ENCODE peak calls at places on chromosomes 3 and 15, in seven cellular contexts. C, U, W, S, Y, M and N are unnamed samples.

GRCh38 chr15:80693682-80694623 is 1.2 kb upstream of the ABHD17C start:
- DNase-seq in U (no peak), S (no peak), Y (no peak), C (no peak), W (no peak), M (no peak), N (no peak)

GRCh38 chr3:34405159-34405558 is 606.7 kb downstream of the PDCD6IP start:
- DNase-seq in M (no peak), U (no peak), Y (no peak), W (no peak), S (no peak), C (no peak), N (no peak)

GRCh38 chr3:179279837-179280236 is 28.9 kb upstream of the KCNMB3 start:
- DNase-seq in U (no peak), Y (no peak), S (no peak), C (no peak), W (no peak), M (no peak), N (no peak)

GRCh38 chr15:49521802-49522201 is 98.8 kb downstream of the FGF7 start:
- DNase-seq in U (no peak), M (peak), C (no peak), S (no peak), W (no peak), Y (peak), N (no peak)

GRCh38 chr15:91032919-91033803 is 10.8 kb upstream of the VPS33B start:
- DNase-seq in S (no peak), M (peak), U (peak), C (no peak), W (peak), Y (peak), N (no peak)

GRCh38 chr3:127754411-127755304 is 67.7 kb downstream of the MGLL start:
- DNase-seq in W (no peak), M (no peak), U (peak), C (no peak), S (no peak), Y (no peak), N (no peak)

GRCh38 chr3:99186016-99186415 is 284.5 kb upstream of the DCBLD2 start:
- DNase-seq in W (no peak), S (no peak), C (no peak), M (no peak), U (no peak), Y (no peak), N (no peak)

GRCh38 chr3:11954312-11954934 is 49.8 kb upstream of the SYN2 start:
- DNase-seq in S (no peak), W (no peak), M (peak), C (no peak), U (no peak), Y (no peak), N (no peak)

GRCh38 chr3:61824553-61825135 is 263.3 kb downstream of the PTPRG start:
- DNase-seq in U (no peak), C (no peak), Y (no peak), W (no peak), M (no peak), S (no peak), N (no peak)

GRCh38 chr15:25465835-25466234 is 27.0 kb upstream of the UBE3A start:
- DNase-seq in W (no peak), U (peak), C (no peak), M (no peak), Y (no peak), S (no peak), N (no peak)

GRCh38 chr15:73804421-73804820 is 51.3 kb upstream of the INSYN1 start:
- DNase-seq in U (no peak), W (peak), C (no peak), S (no peak), M (no peak), Y (no peak), N (no peak)

GRCh38 chr3:134380249-134380648 is 6.0 kb upstream of the AMOTL2 start:
- DNase-seq in Y (no peak), S (no peak), M (no peak), U (no peak), C (no peak), W (no peak), N (no peak)

GRCh38 chr3:170914212-170914611 is 5.8 kb upstream of the EIF5A2 start:
- DNase-seq in W (no peak), U (no peak), C (no peak), M (no peak), Y (no peak), S (no peak), N (no peak)

GRCh38 chr3:47731066-47731465 is 50.6 kb downstream of the SMARCC1 start:
- DNase-seq in C (no peak), U (no peak), S (no peak), M (no peak), Y (no peak), W (no peak), N (no peak)

GRCh38 chr3:128605091-128606046 is 45.2 kb downstream of the RPN1 start:
- DNase-seq in U (no peak), Y (no peak), C (no peak), S (no peak), W (no peak), M (no peak), N (no peak)

GRCh38 chr3:23203651-23204111 is 554 bp downstream of the UBE2E2 start:
- DNase-seq in S (peak), U (peak), W (peak), M (peak), C (no peak), Y (no peak), N (no peak)

GRCh38 chr3:71112576-71112975 is 471.0 kb downstream of the FOXP1 start:
- DNase-seq in M (no peak), Y (no peak), S (no peak), W (no peak), C (no peak), U (no peak), N (no peak)

GRCh38 chr15:68228143-68228970 is 1.2 kb downstream of the CLN6 start:
- DNase-seq in W (no peak), C (no peak), U (no peak), M (peak), S (no peak), Y (no peak), N (no peak)

GRCh38 chr3:131356006-131356405 is 25.6 kb upstream of the NUDT16 start:
- DNase-seq in C (peak), U (no peak), Y (no peak), W (no peak), S (no peak), M (no peak), N (no peak)

GRCh38 chr3:15241341-15241740 is 35.3 kb downstream of the CAPN7 start:
- DNase-seq in W (peak), U (no peak), Y (peak), C (no peak), S (no peak), M (peak), N (no peak)

DNA sequence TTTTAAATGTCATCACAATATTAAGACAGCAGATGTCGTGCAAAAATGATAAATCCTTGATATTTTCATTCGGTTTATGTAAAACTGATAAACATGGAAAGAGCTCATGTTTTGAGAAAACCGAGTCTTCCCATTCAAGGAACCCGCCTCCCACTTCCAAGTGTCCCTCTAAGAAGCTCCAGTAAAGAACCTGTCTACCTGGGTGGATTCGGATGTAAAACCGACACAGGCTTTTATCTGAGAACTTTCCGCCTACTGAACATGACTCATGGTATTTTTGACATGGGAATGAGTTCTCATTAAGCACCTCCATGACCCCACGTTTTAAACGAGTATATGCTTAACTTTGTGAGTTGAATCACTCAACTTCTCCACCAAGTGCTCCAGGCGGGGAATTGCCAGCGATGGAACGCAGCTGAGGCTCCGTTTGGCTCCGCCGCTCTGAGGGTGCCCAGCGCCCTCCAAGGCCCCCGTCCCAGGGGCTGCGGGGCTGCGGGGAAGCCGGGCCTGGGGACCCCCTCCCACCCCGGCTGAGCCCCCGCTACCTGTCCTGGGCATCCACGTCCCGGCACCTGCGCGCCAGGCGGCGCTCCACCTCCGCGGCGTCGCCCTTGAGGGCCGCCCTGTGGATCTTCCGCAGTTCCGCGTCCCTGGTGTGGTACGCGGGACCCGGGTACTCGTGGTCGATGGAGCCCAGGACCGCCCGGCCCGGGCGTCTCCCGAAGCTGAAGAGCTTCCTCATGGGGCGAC is 119.9 kb downstream of the LMLN start:
- DNase-seq in M (peak), Y (peak), U (no peak), S (no peak), W (peak), C (no peak), N (no peak)
- TF ChIP-seq CTCF in M (peak), Y (peak), U (no peak), S (no peak), W (no peak), C (no peak), N (no peak)

DNA sequence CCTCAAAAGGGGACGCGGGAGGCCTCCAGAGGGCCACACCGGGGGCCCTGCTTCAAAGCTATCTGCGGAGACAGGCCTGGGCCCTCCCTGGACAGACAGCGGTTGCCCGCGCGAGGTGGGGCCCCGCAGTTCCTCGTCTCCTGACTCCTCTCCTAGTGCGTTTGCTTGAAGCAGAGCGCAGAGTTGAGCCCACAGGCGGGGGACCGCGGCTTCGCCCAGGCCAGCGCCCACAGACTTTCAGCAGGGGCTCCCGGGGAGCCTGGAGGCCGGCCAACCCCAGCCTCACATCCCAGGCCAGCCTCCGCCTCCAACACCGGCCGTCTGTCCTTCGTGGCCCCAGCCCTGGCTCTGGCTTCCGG is 540 bp upstream of the ADAMTS7 start:
- DNase-seq in S (no peak), W (no peak), Y (no peak), U (peak), C (no peak), M (peak), N (no peak)
- H3K4me3 ChIP-seq in S (peak), W (peak), Y (peak), U (peak), C (peak), M (peak), N (peak)

GRCh38 chr3:141370065-141370533 is 1.8 kb downstream of the ZBTB38 start:
- DNase-seq in Y (peak), U (no peak), M (peak), C (no peak), W (peak), S (peak), N (no peak)
- TF ChIP-seq CTCF in Y (peak), U (peak), M (peak), C (peak), W (peak), S (peak), N (peak)

DNA sequence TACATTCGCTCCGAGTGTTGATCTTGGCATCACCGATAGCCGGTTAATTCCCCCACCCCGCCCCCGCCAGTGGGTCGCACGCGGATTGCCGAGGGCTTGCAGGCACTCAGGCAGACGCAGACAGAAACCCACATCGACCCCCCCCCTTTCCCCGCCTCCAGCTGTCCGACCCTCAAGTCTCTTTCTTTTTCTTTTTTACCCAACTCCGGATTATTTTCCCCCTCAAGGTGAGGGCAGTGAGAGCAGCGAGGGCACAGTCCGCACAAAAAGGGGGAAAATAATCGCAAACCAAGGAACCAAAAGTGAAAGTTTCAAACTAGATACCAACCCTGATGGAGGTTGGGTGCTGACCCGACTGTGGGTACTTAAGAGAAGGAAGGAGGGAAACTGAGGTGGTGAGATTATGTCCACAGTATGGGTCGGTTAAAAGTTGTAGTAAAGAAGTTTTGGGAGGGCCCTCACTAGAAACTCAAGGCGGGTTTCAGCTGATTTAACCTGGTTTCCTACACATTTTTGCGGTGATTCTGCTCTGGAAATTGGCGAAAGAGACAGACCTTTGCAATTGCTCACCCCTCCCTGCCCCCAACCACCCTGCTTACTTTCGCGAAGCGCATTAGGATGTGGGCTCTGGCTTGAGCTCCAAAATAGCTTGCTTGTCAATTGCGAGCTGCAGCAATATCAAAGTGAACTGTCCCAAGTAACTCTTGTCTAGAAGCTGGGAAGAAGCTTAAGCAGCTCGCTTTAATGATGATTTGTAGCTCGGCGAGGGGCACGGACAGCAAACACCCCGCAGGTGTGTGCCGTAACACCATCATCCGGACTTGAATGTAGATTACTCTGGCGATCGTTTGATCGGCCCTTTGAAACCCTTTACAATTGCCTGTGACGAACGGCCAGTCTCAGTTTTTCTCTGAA is 15.7 kb downstream of the SOX2 start:
- DNase-seq in M (no peak), C (no peak), S (no peak), W (peak), Y (no peak), U (no peak), N (no peak)
- H3K4me3 ChIP-seq in M (peak), C (no peak), S (no peak), W (peak), Y (no peak), U (peak), N (peak)